ENCODE peak calls at places on chromosome 16, in five cellular contexts. Z, Y, X, F and D are unnamed samples.

GRCh38 chr16:72099377-72099818 is 5.8 kb downstream of the DHX38 start:
- DNase-seq in X (peak; percentile 59), Y (no peak), Z (peak; percentile 76), F (peak; percentile 56), D (no peak)

GRCh38 chr16:59324462-59324861 is 590.3 kb upstream of the GOT2 start:
- DNase-seq in Z (no peak), Y (no peak), X (no peak), F (no peak), D (no peak)

GRCh38 chr16:9469512-9469911 is 378.1 kb downstream of the HAPSTR1 start:
- DNase-seq in X (peak; percentile 18), Y (no peak), Z (no peak), F (no peak), D (no peak)

GRCh38 chr16:84825896-84826557 is 6.2 kb downstream of the CRISPLD2 start:
- DNase-seq in Y (no peak), X (peak; percentile 67), F (no peak), Z (no peak), D (no peak)

GRCh38 chr16:1407749-1408148 is 6.8 kb downstream of the UNKL start:
- DNase-seq in X (no peak), Z (no peak), F (no peak), Y (peak; percentile 62), D (no peak)

GRCh38 chr16:78240459-78241222 is 141.2 kb downstream of the WWOX start:
- DNase-seq in Y (no peak), X (no peak), F (no peak), Z (peak; percentile 37), D (no peak)

GRCh38 chr16:50302472-50303005 is 36.2 kb downstream of the ADCY7 start:
- DNase-seq in Y (peak; percentile 34), F (no peak), X (no peak), Z (no peak), D (peak; percentile 22)

GRCh38 chr16:52254753-52255152 is 292.2 kb downstream of the TOX3 start:
- DNase-seq in Y (no peak), X (no peak), F (no peak), Z (no peak), D (no peak)

GRCh38 chr16:84288902-84289301 is 5.8 kb upstream of the WFDC1 start:
- DNase-seq in F (no peak), Y (no peak), X (no peak), Z (no peak), D (peak; percentile 6)

GRCh38 chr16:46717692-46718091 is 28.2 kb downstream of the ORC6 start:
- DNase-seq in Y (no peak), Z (no peak), F (no peak), X (no peak), D (no peak)

GRCh38 chr16:30025574-30025973 is 2.6 kb downstream of the C16orf92 start:
- DNase-seq in F (no peak), Z (no peak), X (no peak), Y (no peak), D (no peak)

GRCh38 chr16:56691885-56692284 is 9.6 kb downstream of the MT1X start:
- DNase-seq in X (peak; percentile 52), F (no peak), Y (no peak), Z (no peak), D (no peak)

GRCh38 chr16:15059324-15059723 is 3.5 kb upstream of the NTAN1 start:
- DNase-seq in Y (no peak), Z (no peak), X (no peak), F (no peak), D (no peak)

GRCh38 chr16:15704545-15704987 is 54.5 kb downstream of the NDE1 start:
- DNase-seq in F (peak; percentile 88), X (peak; percentile 68), Z (peak; percentile 82), Y (peak; percentile 83), D (peak; percentile 81)